ENCODE peak calls at places on chromosome 12, in six cellular contexts. O, R, A, N, Z and X are unnamed samples.
A peak's percentile ranks its signal among the peaks of the same experiment; 100 is the strongest.

GRCh38 chr12:75991753-75992152 is 39.8 kb downstream of the PHLDA1 start:
- DNase-seq in O (no peak), A (no peak), N (no peak), R (no peak), Z (no peak), X (no peak)

GRCh38 chr12:53820907-53821306 is 69.1 kb upstream of the CISTR start:
- DNase-seq in A (no peak), O (no peak), Z (no peak), R (no peak), N (no peak), X (no peak)

GRCh38 chr12:107441906-107442305 is 243.7 kb upstream of the PWP1 start:
- DNase-seq in O (peak; percentile 6), N (no peak), R (peak; percentile 23), A (no peak), Z (no peak), X (no peak)

GRCh38 chr12:40827923-40828592 is 135.8 kb downstream of the CNTN1 start:
- DNase-seq in O (no peak), R (no peak), N (no peak), A (no peak), Z (no peak), X (no peak)

GRCh38 chr12:79373896-79374499 is 316.8 kb downstream of the PAWR start:
- DNase-seq in A (no peak), N (no peak), Z (no peak), O (no peak), R (peak; percentile 37), X (no peak)

GRCh38 chr12:1779783-1780182 is 40.6 kb upstream of the LRTM2 start:
- DNase-seq in A (no peak), N (no peak), Z (no peak), R (peak; percentile 56), O (no peak), X (peak; percentile 65)

GRCh38 chr12:124906606-124907261 is 7.7 kb downstream of the UBC start:
- DNase-seq in R (peak; percentile 77), N (peak; percentile 91), O (peak; percentile 81), Z (peak; percentile 86), A (peak; percentile 85), X (no peak)

GRCh38 chr12:6361834-6362233 is 13.5 kb downstream of the SCNN1A start:
- DNase-seq in A (peak; percentile 84), O (no peak), N (no peak), R (peak; percentile 97), Z (peak; percentile 91), X (no peak)

GRCh38 chr12:67826946-67827719 is 162.1 kb upstream of the IFNG-AS1 start:
- DNase-seq in A (no peak), N (no peak), Z (no peak), O (no peak), R (peak; percentile 7), X (no peak)

GRCh38 chr12:54421175-54421872 is 2.3 kb upstream of the ITGA5 start:
- DNase-seq in R (peak; percentile 85), O (no peak), Z (peak; percentile 59), N (no peak), A (peak; percentile 93), X (peak; percentile 60)

GRCh38 chr12:6608592-6609311 is 1.6 kb upstream of the CHD4 start:
- DNase-seq in N (peak; percentile 50), O (no peak), A (no peak), R (no peak), Z (no peak), X (no peak)

GRCh38 chr12:41167701-41168100 is 20.4 kb upstream of the PDZRN4 start:
- DNase-seq in R (no peak), O (no peak), N (no peak), Z (no peak), A (no peak), X (no peak)

GRCh38 chr12:96751626-96752025 is 155.4 kb upstream of the NEDD1 start:
- DNase-seq in Z (no peak), R (no peak), N (no peak), A (no peak), O (no peak), X (no peak)

GRCh38 chr12:6953417-6954315 is 2.5 kb downstream of the PTPN6 start:
- DNase-seq in O (no peak), A (peak; percentile 86), N (peak; percentile 84), R (no peak), Z (no peak), X (no peak)

GRCh38 chr12:88144546-88145468 is 2.7 kb downstream of the TMTC3 start:
- DNase-seq in A (no peak), O (no peak), Z (no peak), R (no peak), N (no peak), X (no peak)
- H3K4me3 ChIP-seq in A (no peak overlapping the region), O (no peak overlapping the region), Z (no peak overlapping the region), R (no peak overlapping the region), N (no peak overlapping the region), X (no peak overlapping the region)

DNA sequence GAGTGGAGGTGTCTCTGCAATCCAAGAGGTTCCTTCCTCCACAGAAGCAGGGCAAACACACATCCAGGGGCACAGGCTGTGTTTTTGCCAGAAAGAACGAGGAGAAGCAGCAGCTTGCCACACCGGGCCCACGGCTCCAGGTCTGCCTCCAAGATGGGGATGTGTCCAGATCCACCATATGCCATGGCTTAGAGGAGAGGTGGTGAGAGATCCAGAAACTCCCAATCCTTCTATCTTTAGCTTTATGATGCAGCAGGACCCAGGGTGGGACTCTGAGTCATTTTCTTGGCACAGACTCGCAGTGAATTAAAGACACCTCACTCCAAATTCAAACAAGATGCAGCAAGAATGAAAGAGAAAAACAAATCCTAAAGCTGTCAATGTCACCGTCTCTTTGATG is 481.4 kb upstream of the TMEM132C start:
- DNase-seq in N (no peak), A (no peak), R (peak; percentile 76), O (peak; percentile 39), Z (no peak), X (no peak)
- H3K4me3 ChIP-seq in N (no peak overlapping the region), A (no peak overlapping the region), R (no peak overlapping the region), O (no peak overlapping the region), Z (no peak overlapping the region), X (no peak overlapping the region)

DNA sequence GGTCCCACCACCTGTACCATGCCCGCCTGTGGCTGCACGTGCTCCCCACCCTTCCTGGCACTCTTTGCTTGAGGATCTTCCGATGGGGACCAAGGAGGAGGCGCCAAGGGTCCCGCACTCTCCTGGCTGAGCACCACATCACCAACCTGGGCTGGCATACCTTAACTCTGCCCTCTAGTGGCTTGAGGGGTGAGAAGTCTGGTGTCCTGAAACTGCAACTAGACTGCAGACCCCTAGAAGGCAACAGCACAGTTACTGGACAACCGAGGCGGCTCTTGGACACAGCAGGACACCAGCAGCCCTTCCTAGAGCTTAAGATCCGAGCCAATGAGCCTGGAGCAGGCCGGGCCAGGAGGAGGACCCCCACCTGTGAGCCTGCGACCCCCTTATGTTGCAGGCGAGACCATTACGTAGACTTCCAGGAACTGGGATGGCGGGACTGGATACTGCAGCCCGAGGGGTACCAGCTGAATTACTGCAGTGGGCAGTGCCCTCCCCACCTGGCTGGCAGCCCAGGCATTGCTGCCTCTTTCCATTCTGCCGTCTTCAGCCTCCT is 1.1 kb downstream of the INHBE start:
- DNase-seq in R (no peak), O (no peak), Z (no peak), A (no peak), N (peak; percentile 42), X (no peak)
- H3K4me3 ChIP-seq in R (no peak overlapping the region), O (no peak overlapping the region), Z (no peak overlapping the region), A (no peak overlapping the region), N (no peak overlapping the region), X (peak overlapping the region; percentile 33)

GRCh38 chr12:49548822-49549648 is 10.2 kb downstream of the KCNH3 start:
- DNase-seq in O (no peak), R (no peak), A (peak; percentile 85), N (no peak), Z (no peak), X (no peak)
- H3K4me3 ChIP-seq in O (peak overlapping the region; percentile 26), R (no peak overlapping the region), A (peak overlapping the region; percentile 2), N (peak overlapping the region; percentile 59), Z (no peak overlapping the region), X (peak overlapping the region; percentile 30)

DNA sequence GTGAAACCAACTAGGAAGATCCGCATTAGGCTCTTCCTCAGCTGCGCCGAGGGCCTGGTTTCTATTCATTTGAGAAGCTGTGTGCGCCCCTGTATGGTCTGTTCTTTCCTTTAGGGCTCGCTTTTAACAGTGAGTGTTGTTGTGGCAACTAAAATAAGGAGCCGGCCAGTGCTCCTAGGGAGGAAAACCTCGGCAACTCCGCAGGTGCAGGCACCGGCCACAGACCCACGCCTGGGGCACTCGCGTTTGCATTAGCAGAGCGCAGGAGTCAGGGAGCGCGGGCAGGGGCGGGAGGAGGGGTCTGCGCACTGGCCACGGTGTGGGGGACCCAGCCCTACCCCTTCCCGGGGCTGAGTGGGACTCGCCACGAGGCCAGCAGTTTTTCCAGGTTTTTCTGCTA is 50.5 kb downstream of the STX2 start:
- DNase-seq in Z (no peak), R (no peak), N (no peak), O (no peak), A (no peak), X (no peak)
- H3K4me3 ChIP-seq in Z (no peak overlapping the region), R (no peak overlapping the region), N (no peak overlapping the region), O (no peak overlapping the region), A (no peak overlapping the region), X (no peak overlapping the region)

GRCh38 chr12:12613334-12613733 is 1.7 kb downstream of the CREBL2 start:
- DNase-seq in N (no peak), Z (no peak), A (no peak), O (no peak), R (no peak), X (no peak)
- H3K4me3 ChIP-seq in N (peak overlapping the region; percentile 3), Z (no peak overlapping the region), A (no peak overlapping the region), O (peak overlapping the region; percentile 29), R (no peak overlapping the region), X (no peak overlapping the region)

GRCh38 chr12:26239127-26239500 is 43.7 kb downstream of the SSPN start:
- DNase-seq in N (no peak), O (no peak), A (no peak), Z (no peak), R (no peak), X (no peak)
- H3K4me3 ChIP-seq in N (no peak overlapping the region), O (no peak overlapping the region), A (no peak overlapping the region), Z (no peak overlapping the region), R (no peak overlapping the region), X (no peak overlapping the region)

DNA sequence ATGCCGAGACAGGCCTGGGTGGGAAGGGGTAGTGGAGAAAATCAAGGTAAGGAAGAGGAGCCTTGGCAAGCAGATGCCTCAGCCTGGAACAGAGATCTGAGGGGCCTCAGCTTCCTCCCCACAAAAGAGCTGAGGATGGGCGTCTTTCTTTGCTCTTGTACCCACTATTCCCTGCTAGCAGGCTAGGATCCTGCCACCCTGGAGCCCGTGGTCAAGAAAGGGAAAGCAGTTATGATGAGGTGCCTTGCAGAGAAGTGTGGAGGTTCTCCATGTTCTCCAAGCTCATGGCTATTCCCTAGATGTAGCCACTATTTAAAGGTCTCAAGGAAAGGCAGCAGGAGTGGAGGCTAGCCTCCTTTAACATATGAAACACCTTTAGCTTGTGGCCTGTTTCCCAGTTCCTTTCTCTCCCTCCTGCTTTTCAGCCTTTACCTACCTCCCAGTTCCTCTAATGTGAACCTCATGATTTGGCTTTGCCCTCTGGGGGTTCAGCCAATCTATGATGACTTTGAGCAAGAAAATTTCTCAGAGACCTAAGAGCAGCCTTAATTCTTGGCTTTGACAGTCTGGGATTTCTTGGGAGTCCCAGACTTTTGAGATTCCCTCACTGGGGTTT is 1.1 kb downstream of the IKZF4 start:
- DNase-seq in Z (no peak), N (no peak), O (no peak), A (no peak), R (no peak), X (no peak)
- H3K4me3 ChIP-seq in Z (no peak overlapping the region), N (peak overlapping the region; percentile 17), O (peak overlapping the region; percentile 42), A (no peak overlapping the region), R (no peak overlapping the region), X (peak overlapping the region; percentile 29)